ENCODE peak calls at places on chromosomes 3 and 15, in ten cellular contexts. J, P, B, H, M, X, K, V, W and S are unnamed samples.

GRCh38 chr3:194323785-194324735 is 27.1 kb downstream of the CPN2 start:
- DNase-seq in V (no peak), J (no peak), P (no peak), X (peak; percentile 91), M (no peak), W (no peak), B (peak; percentile 18), H (no peak), K (no peak), S (no peak)

GRCh38 chr3:48157215-48157840 is 30.9 kb downstream of the CDC25A start:
- DNase-seq in X (no peak), B (no peak), H (no peak), K (no peak), W (no peak), P (no peak), V (no peak), J (no peak), M (no peak), S (no peak)

GRCh38 chr15:62482715-62483429 is 317.8 kb upstream of the C2CD4B start:
- DNase-seq in P (peak; percentile 46), M (no peak), B (no peak), J (peak; percentile 33), X (no peak), H (peak; percentile 97), K (no peak), W (peak; percentile 72), V (no peak), S (no peak)

GRCh38 chr15:73074241-73074640 is 22.0 kb downstream of the NEO1 start:
- DNase-seq in K (no peak), J (no peak), V (no peak), H (no peak), W (no peak), X (no peak), B (no peak), M (no peak), P (no peak), S (no peak)

GRCh38 chr3:151086484-151087456 is 1.3 kb downstream of the MED12L start:
- DNase-seq in P (peak; percentile 75), M (peak; percentile 68), H (peak; percentile 97), W (peak; percentile 46), V (peak; percentile 67), K (peak; percentile 85), J (peak; percentile 78), X (peak; percentile 79), B (peak; percentile 29), S (peak; percentile 14)

GRCh38 chr15:34490421-34491193 is 53.0 kb upstream of the GOLGA8A start:
- DNase-seq in H (peak; percentile 44), P (no peak), W (no peak), X (no peak), K (no peak), V (no peak), J (no peak), M (no peak), B (no peak), S (no peak)

GRCh38 chr15:90143176-90143655 is 40.9 kb upstream of the IDH2 start:
- DNase-seq in H (peak; percentile 93), J (peak; percentile 72), V (peak; percentile 89), P (peak; percentile 80), W (peak; percentile 89), X (peak; percentile 69), M (no peak), K (peak; percentile 88), B (peak; percentile 24), S (peak; percentile 48)

GRCh38 chr3:197737319-197737649 is 580 bp upstream of the RUBCN start:
- DNase-seq in V (no peak), M (no peak), H (no peak), X (no peak), P (no peak), B (no peak), K (no peak), W (no peak), J (no peak), S (no peak)

GRCh38 chr3:39344746-39345344 is 15.3 kb downstream of the CCR8 start:
- DNase-seq in H (no peak), K (no peak), J (no peak), V (no peak), X (no peak), W (no peak), M (no peak), B (no peak), P (no peak), S (no peak)

GRCh38 chr3:89113887-89114840 is 6.7 kb downstream of the EPHA3 start:
- DNase-seq in J (peak; percentile 56), W (no peak), P (no peak), X (peak; percentile 77), H (peak; percentile 88), B (no peak), V (peak; percentile 63), M (peak; percentile 59), K (peak; percentile 83), S (peak; percentile 73)

GRCh38 chr15:60843482-60843881 is 364.5 kb upstream of the ICE2 start:
- DNase-seq in X (no peak), J (no peak), B (no peak), V (no peak), K (no peak), P (no peak), M (no peak), H (no peak), W (no peak), S (no peak)

GRCh38 chr15:76936671-76937070 is 5.1 kb downstream of the RCN2 start:
- DNase-seq in K (no peak), H (no peak), J (no peak), M (no peak), W (no peak), B (no peak), X (no peak), P (no peak), V (no peak), S (no peak)

GRCh38 chr3:13452490-13453335 is 27.4 kb upstream of the HDAC11 start:
- DNase-seq in X (no peak), M (no peak), P (no peak), W (peak; percentile 84), J (no peak), V (no peak), B (no peak), K (no peak), H (peak; percentile 70), S (peak; percentile 39)

DNA sequence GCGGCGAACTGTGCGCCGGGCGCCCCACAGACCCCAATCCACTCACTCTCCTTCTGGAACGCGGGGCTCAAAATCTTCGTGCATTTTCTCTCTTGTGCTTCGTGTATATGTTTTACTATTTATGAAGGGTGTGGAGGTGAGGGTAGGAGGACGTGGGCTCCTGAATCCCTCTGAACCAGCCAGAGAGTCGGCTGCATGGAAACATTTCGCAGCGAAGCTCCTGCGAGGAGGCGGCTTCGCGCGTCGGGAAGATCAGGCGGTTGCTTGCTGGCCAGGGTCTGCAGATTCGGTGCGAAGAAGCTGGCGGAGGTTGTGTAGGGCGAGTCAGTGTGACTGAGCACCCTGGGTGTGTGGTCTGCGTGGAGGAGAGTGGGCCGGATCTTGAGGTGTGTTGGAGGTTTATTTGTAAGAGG is 1.1 kb downstream of the CNTN4 start:
- DNase-seq in H (peak; percentile 60), K (no peak), W (no peak), M (no peak), X (no peak), P (no peak), J (no peak), V (no peak), B (no peak), S (no peak)
- H3K27ac ChIP-seq in H (no peak overlapping the region), K (no peak overlapping the region), W (no peak overlapping the region), M (no peak overlapping the region), X (no peak overlapping the region), P (no peak overlapping the region), J (no peak overlapping the region), V (no peak overlapping the region), B (no peak overlapping the region), S (no peak overlapping the region)

GRCh38 chr15:98505611-98506031 is 142.7 kb upstream of the IGF1R start:
- DNase-seq in H (no peak), W (no peak), J (no peak), X (no peak), B (no peak), M (peak; percentile 82), K (no peak), V (no peak), P (no peak), S (no peak)
- H3K27ac ChIP-seq in H (no peak overlapping the region), W (no peak overlapping the region), J (no peak overlapping the region), X (no peak overlapping the region), B (no peak overlapping the region), M (peak overlapping the region; percentile 16), K (peak overlapping the region; percentile 60), V (no peak overlapping the region), P (no peak overlapping the region), S (no peak overlapping the region)

DNA sequence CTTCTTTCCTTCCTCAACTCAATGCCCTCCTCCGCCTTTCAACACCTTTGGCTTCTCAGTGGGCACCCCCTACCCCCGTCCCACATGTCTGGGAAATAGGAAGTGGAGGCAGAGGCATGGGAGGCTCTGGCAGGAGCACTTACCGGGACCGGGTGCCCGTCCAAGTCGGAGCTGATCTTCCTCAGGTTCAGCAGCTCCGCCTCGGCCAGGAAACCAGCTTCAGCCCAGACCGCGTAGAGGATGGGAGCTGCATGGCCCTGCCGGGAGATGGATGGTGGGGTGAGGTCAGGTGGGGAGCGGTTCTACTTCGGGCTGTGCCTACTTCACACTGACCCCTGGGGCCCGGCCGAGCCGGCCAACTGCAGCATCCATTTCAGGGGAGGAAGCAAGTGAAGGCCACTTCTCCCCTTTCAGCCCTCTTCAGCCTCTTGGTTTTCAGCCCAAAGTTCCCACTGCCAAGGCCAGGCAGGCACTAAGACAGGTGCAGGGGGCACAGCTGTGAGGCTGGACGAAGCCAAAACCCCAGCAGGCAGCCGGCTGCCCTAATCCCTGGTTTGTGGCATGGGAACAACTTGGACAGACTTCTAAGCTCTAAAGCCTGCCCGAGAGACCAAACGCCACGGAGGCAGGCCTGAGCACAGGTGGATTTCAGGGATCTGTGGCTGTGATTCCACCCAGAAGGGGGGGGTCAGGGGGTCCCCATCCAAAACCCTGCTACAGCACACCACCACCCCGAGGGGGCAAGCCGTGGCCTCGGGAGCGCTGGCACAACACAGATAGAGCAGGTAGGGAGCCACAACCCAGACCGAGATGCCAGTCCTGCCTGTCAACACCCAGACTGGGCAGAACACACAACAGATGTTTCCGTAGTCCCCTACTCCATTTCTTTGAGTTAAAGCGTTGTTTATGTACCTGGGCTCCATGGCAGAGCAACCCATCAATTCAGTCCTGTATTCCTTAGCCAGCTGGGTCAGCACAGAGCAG is 14.5 kb downstream of the TKT start:
- DNase-seq in V (no peak), P (no peak), W (no peak), M (no peak), K (no peak), J (no peak), B (no peak), X (no peak), H (no peak), S (no peak)
- H3K27ac ChIP-seq in V (no peak overlapping the region), P (no peak overlapping the region), W (no peak overlapping the region), M (no peak overlapping the region), K (peak overlapping the region; percentile 77), J (no peak overlapping the region), B (no peak overlapping the region), X (no peak overlapping the region), H (no peak overlapping the region), S (no peak overlapping the region)

DNA sequence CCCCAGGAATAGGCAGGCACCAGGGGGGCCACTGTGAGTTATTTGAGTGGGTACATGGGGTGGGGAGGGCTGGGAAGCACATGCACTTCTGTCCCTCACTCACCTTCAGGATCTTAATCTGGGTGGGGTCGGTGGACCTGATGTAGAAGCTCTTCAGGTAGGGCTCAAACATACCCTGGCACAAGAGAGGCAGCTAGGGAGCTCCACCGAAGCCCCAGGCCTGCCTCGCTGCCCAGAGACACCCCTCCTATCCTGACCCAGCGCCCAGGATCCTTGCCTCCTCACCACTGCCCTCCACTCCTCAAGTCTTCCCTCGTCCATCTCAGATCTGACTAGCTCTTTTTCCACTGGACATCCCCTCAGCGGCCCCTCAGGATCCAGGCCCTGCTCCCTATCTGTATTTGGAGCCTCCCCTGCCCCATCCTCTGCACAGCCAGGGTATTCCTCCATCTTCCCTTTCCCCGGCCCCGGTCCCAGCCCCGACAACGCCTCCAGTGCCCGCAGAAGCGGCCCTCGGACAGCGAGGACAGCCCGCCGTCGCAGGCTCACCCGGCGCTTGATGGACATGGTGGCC is 30.0 kb downstream of the AP3B2 start:
- DNase-seq in V (no peak), B (no peak), X (no peak), J (no peak), W (no peak), K (no peak), H (no peak), P (no peak), M (no peak), S (no peak)
- H3K27ac ChIP-seq in V (no peak overlapping the region), B (no peak overlapping the region), X (no peak overlapping the region), J (no peak overlapping the region), W (no peak overlapping the region), K (no peak overlapping the region), H (no peak overlapping the region), P (no peak overlapping the region), M (no peak overlapping the region), S (no peak overlapping the region)